ENCODE peak calls at places on chromosomes 3 and 15, in four cellular contexts. L is pancreas, Y is foreskin keratinocyte, J is adrenal gland. I is an unnamed sample.

GRCh38 chr3:173502983-173503568 is 105.5 kb downstream of the NLGN1 start:
- DNase-seq in L (no peak), Y (no peak), J (no peak), I (no peak)

GRCh38 chr15:62878070-62878469 is 164.5 kb upstream of the TPM1 start:
- DNase-seq in L (no peak), Y (no peak), J (no peak), I (peak; percentile 69)

GRCh38 chr3:192929755-192930491 is 12.3 kb upstream of the MB21D2 start:
- DNase-seq in L (no peak), Y (peak; percentile 76), J (no peak), I (no peak)

GRCh38 chr3:78186404-78186803 is 1146.5 kb downstream of the ROBO2 start:
- DNase-seq in L (no peak), Y (no peak), J (no peak), I (no peak)

GRCh38 chr3:5188419-5189405 is 1.2 kb downstream of the EDEM1 start:
- DNase-seq in L (peak; percentile 41), Y (peak; percentile 46), J (peak; percentile 47), I (peak; percentile 91)

GRCh38 chr15:52695146-52695545 is 16.0 kb upstream of the ATOSA start:
- DNase-seq in L (no peak), Y (peak; percentile 20), J (no peak), I (no peak)

GRCh38 chr15:76337047-76337738 is 620 bp downstream of the ISL2 start:
- DNase-seq in L (no peak), Y (peak; percentile 64), J (no peak), I (no peak)

GRCh38 chr3:87247086-87247781 is 20.1 kb downstream of the CHMP2B start:
- DNase-seq in L (no peak), Y (no peak), J (no peak), I (no peak)

DNA sequence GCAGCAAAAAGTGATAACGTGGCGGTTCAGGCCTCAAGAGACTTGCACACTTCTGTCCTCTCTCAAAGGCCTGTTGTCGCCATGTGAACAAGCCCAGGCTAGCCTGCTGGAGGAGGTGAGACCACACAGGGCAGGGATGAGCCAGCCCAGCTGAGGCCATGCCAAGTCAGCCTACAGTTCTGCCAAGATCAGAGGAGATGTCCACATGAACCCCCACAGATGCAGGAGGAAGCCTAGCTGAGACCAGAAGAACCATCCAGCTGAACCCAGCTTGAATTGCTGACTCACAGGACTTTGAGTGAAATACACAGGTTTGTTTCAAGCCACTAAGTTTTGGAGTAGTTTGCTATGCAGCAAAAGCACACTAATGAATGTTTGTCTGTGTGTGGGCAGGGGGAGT is 50.3 kb upstream of the SEC13 start:
- DNase-seq in L (no peak), Y (no peak), J (no peak), I (no peak)
- H3K27me3 ChIP-seq in L (no peaks in the 10 kb centered on the region), Y (peaks cover 23% of the 10 kb centered on the region), J (no peaks in the 10 kb centered on the region), I (no peaks in the 10 kb centered on the region)

GRCh38 chr3:21392521-21392920 is 358.5 kb downstream of the ZNF385D start:
- DNase-seq in L (no peak), Y (no peak), J (no peak), I (no peak)
- TF ChIP-seq CTCF in L (no peak), Y (no peak), J (no peak), I (no peak)

DNA sequence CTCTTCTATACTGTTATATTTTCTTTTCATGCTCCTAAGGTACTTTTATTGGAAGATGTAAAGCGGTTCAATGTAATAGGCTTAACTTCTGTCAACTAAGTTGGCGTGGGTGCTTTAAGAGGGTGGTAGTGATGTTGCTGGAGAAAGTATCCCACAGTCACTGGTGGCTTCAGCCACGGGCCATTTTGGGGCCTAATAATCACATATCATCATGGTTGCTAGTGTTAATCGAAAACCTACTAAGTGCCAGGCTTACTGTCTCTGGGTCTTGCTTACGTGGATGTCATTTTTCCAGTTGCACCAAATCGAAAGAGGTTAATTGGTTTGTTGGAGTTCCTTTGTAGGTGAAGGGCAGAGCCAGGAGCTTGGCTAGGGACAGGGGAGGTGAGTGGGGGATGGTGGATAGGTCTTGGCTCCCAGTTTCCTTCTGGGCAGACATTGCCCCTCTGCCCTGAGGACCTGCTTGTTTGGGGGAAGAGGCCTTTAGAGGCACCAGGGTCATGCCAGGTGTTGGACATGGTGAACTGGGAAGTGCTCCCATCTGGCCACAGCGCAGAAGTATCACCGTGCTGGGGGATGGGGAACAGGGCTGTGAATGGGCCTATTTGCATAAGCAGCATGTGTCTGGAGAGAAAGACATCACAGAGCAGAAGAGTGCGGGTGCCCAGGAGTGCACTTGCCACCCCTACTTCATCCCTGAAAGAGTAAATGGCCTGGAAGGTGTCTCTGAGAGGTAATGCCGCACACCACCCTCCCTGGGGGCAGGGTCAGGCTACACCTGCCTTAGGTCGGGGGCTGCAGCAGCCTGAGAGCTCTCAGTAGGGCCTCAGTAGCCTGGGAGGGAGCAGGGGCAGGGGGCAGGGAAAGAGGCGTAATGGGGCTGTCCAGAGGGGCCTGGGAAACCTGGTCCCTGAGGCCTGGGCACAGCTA is 62.4 kb upstream of the POLG start:
- DNase-seq in L (no peak), Y (no peak), J (no peak), I (no peak)
- H3K27me3 ChIP-seq in L (peaks cover 15% of the 10 kb centered on the region), Y (peaks cover 98% of the 10 kb centered on the region), J (peaks cover 54% of the 10 kb centered on the region), I (no peaks in the 10 kb centered on the region)

GRCh38 chr3:54360320-54360719 is 238.0 kb downstream of the CACNA2D3 start:
- DNase-seq in L (no peak), Y (no peak), J (no peak), I (no peak)
- TF ChIP-seq CTCF in L (no peak), Y (no peak), J (no peak), I (no peak)

GRCh38 chr15:37102315-37103021 is 2.1 kb upstream of the MEIS2 start:
- DNase-seq in L (no peak), Y (no peak), J (peak; percentile 47), I (no peak)
- H3K27me3 ChIP-seq in L (no peaks in the 10 kb centered on the region), Y (peaks cover 55% of the 10 kb centered on the region), J (no peaks in the 10 kb centered on the region), I (peaks cover 9% of the 10 kb centered on the region)

I was measured in right lobe of liver.